ENCODE peak calls at places on chromosome 14, in five cellular contexts. F, C, W, T and U are unnamed samples.

GRCh38 chr14:39641224-39641623 is 209.0 kb upstream of the FBXO33 start:
- DNase-seq in F (no peak), C (no peak), W (no peak), T (no peak), U (peak)

GRCh38 chr14:32635103-32635719 is 303.5 kb upstream of the NPAS3 start:
- DNase-seq in F (peak), C (no peak), W (no peak), T (no peak), U (no peak)

GRCh38 chr14:69260246-69260978 is 454 bp downstream of the GALNT16 start:
- DNase-seq in F (peak), C (no peak), W (no peak), T (no peak), U (no peak)

GRCh38 chr14:76762617-76763361 is 1.5 kb downstream of the VASH1 start:
- DNase-seq in F (no peak), C (no peak), W (no peak), T (no peak), U (no peak)

GRCh38 chr14:104875811-104876210 is 10.7 kb downstream of the CEP170B start:
- DNase-seq in F (no peak), C (no peak), W (no peak), T (no peak), U (no peak)

GRCh38 chr14:24710403-24711063 is 76.5 kb upstream of the GZMB start:
- DNase-seq in F (peak), C (peak), W (peak), T (peak), U (peak)

GRCh38 chr14:71117839-71118743 is 210.8 kb downstream of the PCNX1 start:
- DNase-seq in F (peak), C (no peak), W (no peak), T (peak), U (peak)

GRCh38 chr14:75404843-75405242 is 23.0 kb upstream of the JDP2 start:
- DNase-seq in F (no peak), C (no peak), W (no peak), T (no peak), U (no peak)

GRCh38 chr14:99055019-99055418 is 217.0 kb downstream of the BCL11B start:
- DNase-seq in F (peak), C (no peak), W (no peak), T (no peak), U (no peak)

GRCh38 chr14:60981626-60982455 is 796 bp downstream of the SLC38A6 start:
- DNase-seq in F (peak), C (no peak), W (no peak), T (no peak), U (peak)

GRCh38 chr14:65335548-65335947 is 77.0 kb upstream of the FUT8 start:
- DNase-seq in F (no peak), C (no peak), W (no peak), T (no peak), U (no peak)

GRCh38 chr14:56195727-56196126 is 77.5 kb downstream of the PELI2 start:
- DNase-seq in F (no peak), C (no peak), W (no peak), T (peak), U (peak)

GRCh38 chr14:56752428-56752827 is 57.9 kb downstream of the OTX2 start:
- DNase-seq in F (no peak), C (no peak), W (no peak), T (no peak), U (no peak)

GRCh38 chr14:44785096-44785495 is 176.7 kb downstream of the KLHL28 start:
- DNase-seq in F (no peak), C (no peak), W (no peak), T (no peak), U (no peak)

GRCh38 chr14:80850197-80850814 is 91.2 kb downstream of the CEP128 start:
- DNase-seq in F (no peak), C (no peak), W (no peak), T (peak), U (peak)

GRCh38 chr14:100770605-100771120 is 44.0 kb downstream of the DLK1 start:
- DNase-seq in F (no peak), C (peak), W (no peak), T (no peak), U (no peak)

GRCh38 chr14:59695198-59695597 is 118.6 kb upstream of the CCDC175 start:
- DNase-seq in F (no peak), C (no peak), W (no peak), T (no peak), U (no peak)

GRCh38 chr14:28821993-28822392 is 55.4 kb downstream of the FOXG1 start:
- DNase-seq in F (no peak), C (no peak), W (no peak), T (no peak), U (no peak)

GRCh38 chr14:35385042-35385839 is 19.3 kb downstream of the NFKBIA start:
- DNase-seq in F (peak), C (peak), W (no peak), T (no peak), U (no peak)

GRCh38 chr14:69540654-69541335 is 33.9 kb downstream of the CCDC177 start:
- DNase-seq in F (no peak), C (no peak), W (no peak), T (no peak), U (peak)